ENCODE peak calls at places on chromosomes 6 and 20, in six cellular contexts. B is hepatocyte; F is HEK293T; I is Panc1; C is activated CD4-positive, alpha-beta T cell treated with anti-CD3 and anti-CD28 coated beads for 4 hours; X is effector memory CD4-positive, alpha-beta T cell. Q is an unnamed sample.

GRCh38 chr20:57048027-57048869 is 218.2 kb downstream of the BMP7 start:
- DNase-seq in B (peak; percentile 59), F (peak; percentile 77), I (no peak), C (no peak), X (no peak), Q (peak; percentile 77)

GRCh38 chr6:125913864-125914351 is 42.7 kb upstream of the HINT3 start:
- DNase-seq in B (peak; percentile 87), F (peak; percentile 60), I (peak; percentile 41), C (no peak), X (no peak), Q (peak; percentile 100)

GRCh38 chr6:153012856-153013255 is 10.3 kb upstream of the MTRF1L start:
- DNase-seq in B (no peak), F (no peak), I (no peak), C (no peak), X (no peak), Q (no peak)

GRCh38 chr6:9933674-9934073 is 481.2 kb downstream of the TFAP2A start:
- DNase-seq in B (no peak), F (no peak), I (no peak), C (no peak), X (no peak), Q (peak; percentile 53)

GRCh38 chr20:17859002-17859615 is 109.5 kb downstream of the SNX5 start:
- DNase-seq in B (no peak), F (no peak), I (no peak), C (no peak), X (no peak), Q (no peak)

GRCh38 chr6:142702501-142703460 is 242.2 kb downstream of the HIVEP2 start:
- DNase-seq in B (no peak), F (no peak), I (no peak), C (no peak), X (no peak), Q (no peak)

GRCh38 chr20:47574616-47575401 is 73.1 kb downstream of the NCOA3 start:
- DNase-seq in B (no peak), F (no peak), I (no peak), C (no peak), X (no peak), Q (peak; percentile 45)

GRCh38 chr6:7238900-7239589 is 74.0 kb downstream of the SSR1 start:
- DNase-seq in B (peak; percentile 90), F (peak; percentile 81), I (no peak), C (peak; percentile 56), X (no peak), Q (peak; percentile 78)

GRCh38 chr6:84027340-84028183 is 6.0 kb upstream of the MRAP2 start:
- DNase-seq in B (peak; percentile 16), F (no peak), I (no peak), C (no peak), X (no peak), Q (peak; percentile 95)

GRCh38 chr6:131923356-131923755 is 27.8 kb downstream of the CCN2 start:
- DNase-seq in B (peak; percentile 78), F (peak; percentile 63), I (no peak), C (no peak), X (no peak), Q (peak; percentile 70)

GRCh38 chr20:38926934-38927616 is 858 bp downstream of the FAM83D start:
- DNase-seq in B (no peak), F (no peak), I (no peak), C (no peak), X (no peak), Q (peak; percentile 47)